ENCODE peak calls at places on chromosomes 2 and 18, in ten cellular contexts. O, K, I, B, V, D, R, T, Y and L are unnamed samples.

GRCh38 chr18:36153203-36153602 is 23.5 kb downstream of the ELP2 start:
- DNase-seq in O (no peak), D (peak), B (no peak), V (no peak), K (no peak), T (no peak), I (no peak), R (no peak), Y (no peak), L (no peak)

GRCh38 chr2:170766693-170767092 is 3.5 kb upstream of the ERICH2 start:
- DNase-seq in O (no peak), K (no peak), I (no peak), R (no peak), V (no peak), B (no peak), Y (no peak), D (no peak), T (no peak), L (no peak)

GRCh38 chr2:36361396-36361795 is 5.8 kb downstream of the CRIM1 start:
- DNase-seq in I (no peak), B (no peak), T (no peak), K (no peak), Y (no peak), R (no peak), V (no peak), D (no peak), O (no peak), L (no peak)

GRCh38 chr2:134127496-134127895 is 126.4 kb upstream of the MGAT5 start:
- DNase-seq in R (no peak), I (peak), B (no peak), D (no peak), Y (no peak), T (peak), K (no peak), V (no peak), O (no peak), L (no peak)

GRCh38 chr2:36616947-36617346 is 19.0 kb upstream of the FEZ2 start:
- DNase-seq in V (no peak), Y (no peak), T (no peak), I (no peak), R (no peak), B (no peak), O (no peak), D (no peak), K (no peak), L (no peak)

GRCh38 chr18:9706081-9706935 is 1.8 kb upstream of the RAB31 start:
- DNase-seq in V (no peak), R (no peak), T (no peak), K (no peak), Y (no peak), D (peak), B (no peak), O (no peak), I (no peak), L (no peak)

GRCh38 chr18:9092665-9093064 is 9.8 kb upstream of the NDUFV2 start:
- DNase-seq in D (no peak), O (no peak), I (no peak), K (no peak), T (no peak), R (no peak), V (no peak), Y (no peak), B (no peak), L (no peak)

GRCh38 chr18:61869631-61870030 is 23.2 kb downstream of the RNF152 start:
- DNase-seq in V (no peak), I (no peak), T (no peak), K (no peak), O (no peak), R (no peak), Y (no peak), D (no peak), B (no peak), L (no peak)

GRCh38 chr18:48139427-48140347 is 209.2 kb upstream of the SMAD2 start:
- DNase-seq in B (no peak), K (peak), I (no peak), R (no peak), V (no peak), O (no peak), Y (peak), T (peak), D (peak), L (no peak)

GRCh38 chr2:2270808-2271415 is 60.2 kb downstream of the MYT1L start:
- DNase-seq in V (no peak), I (no peak), R (no peak), Y (no peak), K (no peak), D (no peak), T (no peak), B (no peak), O (no peak), L (no peak)

GRCh38 chr2:65350714-65351113 is 81.7 kb downstream of the SPRED2 start:
- DNase-seq in T (no peak), V (no peak), Y (no peak), O (peak), B (no peak), I (no peak), K (no peak), R (no peak), D (no peak), L (no peak)

GRCh38 chr2:209368924-209369323 is 54.9 kb upstream of the MAP2 start:
- DNase-seq in B (no peak), V (no peak), K (no peak), I (no peak), R (no peak), O (no peak), D (peak), T (peak), Y (no peak), L (peak)

GRCh38 chr2:219499555-219499954 is 864 bp downstream of the GMPPA start:
- DNase-seq in I (no peak), O (no peak), Y (no peak), V (no peak), K (no peak), B (no peak), D (no peak), T (no peak), R (no peak), L (no peak)

GRCh38 chr2:239283961-239284801 is 116.6 kb downstream of the HDAC4 start:
- DNase-seq in K (no peak), D (no peak), T (no peak), I (no peak), V (peak), O (no peak), Y (no peak), R (no peak), B (no peak), L (no peak)

GRCh38 chr18:4020026-4020425 is 435.1 kb downstream of the DLGAP1 start:
- DNase-seq in R (no peak), Y (no peak), B (no peak), T (no peak), O (no peak), D (no peak), I (no peak), V (no peak), K (no peak), L (no peak)

GRCh38 chr2:111231532-111232252 is 111.0 kb downstream of the BCL2L11 start:
- DNase-seq in T (no peak), K (no peak), Y (no peak), V (no peak), B (no peak), O (no peak), R (no peak), I (no peak), D (no peak), L (no peak)

GRCh38 chr2:33477473-33478468 is 1.3 kb downstream of the RASGRP3 start:
- DNase-seq in O (peak), K (peak), T (no peak), Y (no peak), B (no peak), I (no peak), R (no peak), D (no peak), V (peak), L (peak)

GRCh38 chr2:61943251-61943650 is 37.8 kb downstream of the COMMD1 start:
- DNase-seq in V (no peak), K (no peak), B (no peak), R (no peak), T (no peak), Y (no peak), O (no peak), D (no peak), I (no peak), L (no peak)

GRCh38 chr2:28052691-28053090 is 162.2 kb downstream of the BABAM2 start:
- DNase-seq in V (no peak), Y (no peak), K (no peak), I (no peak), R (no peak), B (no peak), D (no peak), O (no peak), T (no peak), L (no peak)

GRCh38 chr2:174039551-174040416 is 74.6 kb upstream of the SP3 start:
- DNase-seq in B (peak), K (peak), I (peak), D (peak), O (peak), R (peak), T (peak), Y (peak), V (peak), L (peak)

GRCh38 chr2:238420878-238421694 is 5.6 kb upstream of the ASB1 start:
- DNase-seq in V (no peak), R (no peak), I (no peak), B (no peak), T (peak), Y (no peak), K (no peak), O (no peak), D (no peak), L (no peak)

GRCh38 chr2:58098254-58099096 is 51.9 kb downstream of the VRK2 start:
- DNase-seq in V (no peak), I (no peak), D (no peak), T (no peak), K (no peak), R (no peak), B (no peak), Y (no peak), O (no peak), L (no peak)

GRCh38 chr2:71277536-71278103 is 50.7 kb upstream of the PAIP2B start:
- DNase-seq in O (peak), T (peak), I (peak), Y (peak), K (peak), V (peak), D (peak), R (peak), B (no peak), L (peak)

GRCh38 chr2:110125292-110125691 is 9.7 kb upstream of the MALL start:
- DNase-seq in D (peak), O (no peak), Y (no peak), T (no peak), V (no peak), I (no peak), B (no peak), K (no peak), R (no peak), L (no peak)

GRCh38 chr18:5596585-5596984 is 52.8 kb upstream of the EPB41L3 start:
- DNase-seq in I (no peak), O (no peak), R (no peak), V (no peak), T (no peak), D (no peak), B (no peak), Y (no peak), K (no peak), L (no peak)

GRCh38 chr18:44839239-44839666 is 158.6 kb downstream of the SETBP1 start:
- DNase-seq in T (peak), K (peak), I (peak), D (peak), Y (no peak), O (peak), V (peak), R (peak), B (peak), L (no peak)